ENCODE peak calls at places on chromosomes 5 and 9, in nine cellular contexts. One of them, this sample, is unnamed.
A peak's percentile ranks its signal among the peaks of the same experiment; 100 is the strongest.

GRCh38 chr5:121053055-121053985 is 589.2 kb downstream of the PRR16 start:
- DNase-seq in stomach: no peak
- DNase-seq in PC-9: no peak
- DNase-seq in retinal pigment epithelial cell: no peak
- DNase-seq in psoas muscle: no peak
- DNase-seq in H1: no peak
- DNase-seq in fibroblast of lung: no peak
- DNase-seq in kidney: no peak
- DNase-seq in lower lobe of right lung: no peak
- DNase-seq in this sample: no peak

GRCh38 chr5:59174248-59174844 is 591.5 kb downstream of the RAB3C start:
- DNase-seq in retinal pigment epithelial cell: peak; percentile 52
- DNase-seq in PC-9: peak; percentile 14
- DNase-seq in kidney: no peak
- DNase-seq in psoas muscle: no peak
- DNase-seq in lower lobe of right lung: no peak
- DNase-seq in H1: no peak
- DNase-seq in stomach: no peak
- DNase-seq in fibroblast of lung: peak; percentile 69
- DNase-seq in this sample: no peak

GRCh38 chr5:67066815-67067214 is 129.8 kb downstream of the CD180 start:
- DNase-seq in retinal pigment epithelial cell: no peak
- DNase-seq in PC-9: no peak
- DNase-seq in fibroblast of lung: peak; percentile 34
- DNase-seq in lower lobe of right lung: no peak
- DNase-seq in psoas muscle: no peak
- DNase-seq in H1: no peak
- DNase-seq in kidney: no peak
- DNase-seq in stomach: no peak
- DNase-seq in this sample: no peak

GRCh38 chr9:112380771-112381181 is 868 bp downstream of the HSDL2 start:
- DNase-seq in retinal pigment epithelial cell: no peak
- DNase-seq in H1: no peak
- DNase-seq in psoas muscle: no peak
- DNase-seq in kidney: no peak
- DNase-seq in PC-9: no peak
- DNase-seq in stomach: no peak
- DNase-seq in lower lobe of right lung: no peak
- DNase-seq in fibroblast of lung: peak; percentile 9
- DNase-seq in this sample: no peak

GRCh38 chr5:157998021-157998504 is 139.1 kb upstream of the CLINT1 start:
- DNase-seq in kidney: no peak
- DNase-seq in PC-9: no peak
- DNase-seq in psoas muscle: no peak
- DNase-seq in stomach: no peak
- DNase-seq in fibroblast of lung: peak; percentile 32
- DNase-seq in H1: no peak
- DNase-seq in retinal pigment epithelial cell: no peak
- DNase-seq in lower lobe of right lung: no peak
- DNase-seq in this sample: peak; percentile 61

GRCh38 chr9:111659706-111660105 is 1.7 kb upstream of the GNG10 start:
- DNase-seq in PC-9: no peak
- DNase-seq in lower lobe of right lung: no peak
- DNase-seq in kidney: no peak
- DNase-seq in fibroblast of lung: no peak
- DNase-seq in psoas muscle: no peak
- DNase-seq in retinal pigment epithelial cell: no peak
- DNase-seq in stomach: no peak
- DNase-seq in H1: no peak
- DNase-seq in this sample: no peak

GRCh38 chr5:169176686-169177430 is 124.1 kb downstream of the SLIT3 start:
- DNase-seq in PC-9: no peak
- DNase-seq in stomach: no peak
- DNase-seq in retinal pigment epithelial cell: no peak
- DNase-seq in kidney: no peak
- DNase-seq in lower lobe of right lung: no peak
- DNase-seq in fibroblast of lung: no peak
- DNase-seq in H1: no peak
- DNase-seq in psoas muscle: no peak
- DNase-seq in this sample: no peak

GRCh38 chr5:87650284-87650683 is 237.6 kb upstream of the CCNH start:
- DNase-seq in fibroblast of lung: peak; percentile 72
- DNase-seq in retinal pigment epithelial cell: no peak
- DNase-seq in kidney: no peak
- DNase-seq in psoas muscle: no peak
- DNase-seq in H1: no peak
- DNase-seq in stomach: no peak
- DNase-seq in lower lobe of right lung: no peak
- DNase-seq in PC-9: no peak
- DNase-seq in this sample: no peak

GRCh38 chr5:168291961-168292782 is 727 bp downstream of the WWC1 start:
- DNase-seq in psoas muscle: no peak
- DNase-seq in stomach: no peak
- DNase-seq in lower lobe of right lung: no peak
- DNase-seq in kidney: peak; percentile 81
- DNase-seq in retinal pigment epithelial cell: no peak
- DNase-seq in PC-9: peak; percentile 44
- DNase-seq in fibroblast of lung: no peak
- DNase-seq in H1: peak; percentile 79
- DNase-seq in this sample: no peak

GRCh38 chr9:111301195-111301594 is 28.8 kb downstream of the OR2K2 start:
- DNase-seq in PC-9: no peak
- DNase-seq in lower lobe of right lung: no peak
- DNase-seq in retinal pigment epithelial cell: no peak
- DNase-seq in H1: no peak
- DNase-seq in psoas muscle: no peak
- DNase-seq in fibroblast of lung: peak; percentile 38
- DNase-seq in kidney: no peak
- DNase-seq in stomach: no peak
- DNase-seq in this sample: no peak

GRCh38 chr5:136890431-136891148 is 525.2 kb upstream of the TRPC7 start:
- DNase-seq in H1: no peak
- DNase-seq in stomach: no peak
- DNase-seq in PC-9: no peak
- DNase-seq in retinal pigment epithelial cell: peak; percentile 55
- DNase-seq in psoas muscle: no peak
- DNase-seq in lower lobe of right lung: no peak
- DNase-seq in fibroblast of lung: no peak
- DNase-seq in kidney: no peak
- DNase-seq in this sample: no peak

DNA sequence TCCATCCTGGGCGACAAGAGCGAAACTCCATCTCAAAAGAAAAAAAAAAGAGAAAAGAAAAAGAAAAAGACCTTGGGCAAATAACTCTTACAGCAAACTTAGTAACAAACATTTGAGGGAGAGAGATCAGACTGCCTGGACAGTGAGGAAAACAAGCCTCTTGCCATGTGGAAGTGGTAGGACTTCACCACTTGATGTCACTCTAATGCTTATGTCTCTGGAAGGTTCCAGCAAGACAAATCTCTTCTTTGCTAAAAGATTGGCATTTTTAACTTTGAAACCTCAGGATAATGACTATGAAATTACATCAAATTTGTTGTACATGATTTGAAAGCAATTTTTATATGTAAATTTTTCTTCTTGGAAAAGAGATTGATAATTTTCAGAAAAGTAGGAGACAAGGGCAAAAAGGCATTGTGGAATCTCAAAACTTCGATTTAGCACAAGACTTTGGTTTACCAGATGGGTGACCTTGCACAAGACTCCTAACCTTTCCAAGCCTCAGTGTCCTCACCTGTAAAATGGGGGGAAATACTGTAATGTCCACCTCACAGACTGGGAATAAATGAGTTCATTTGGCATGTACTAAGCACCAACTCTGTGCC is 5.4 kb downstream of the ACTL7B start:
- DNase-seq in kidney: no peak
- DNase-seq in psoas muscle: no peak
- DNase-seq in H1: no peak
- DNase-seq in fibroblast of lung: peak; percentile 23
- DNase-seq in retinal pigment epithelial cell: no peak
- DNase-seq in PC-9: no peak
- DNase-seq in stomach: no peak
- DNase-seq in lower lobe of right lung: no peak
- DNase-seq in this sample: no peak
- TF ChIP-seq CTCF in kidney: no peak
- TF ChIP-seq CTCF in psoas muscle: no peak
- TF ChIP-seq CTCF in H1: no peak
- TF ChIP-seq CTCF in fibroblast of lung: peak; percentile 42
- TF ChIP-seq CTCF in retinal pigment epithelial cell: peak; percentile 38
- TF ChIP-seq CTCF in PC-9: peak; percentile 48
- TF ChIP-seq CTCF in stomach: no peak
- TF ChIP-seq CTCF in lower lobe of right lung: peak; percentile 27
- TF ChIP-seq CTCF in this sample: no peak

GRCh38 chr5:77628840-77629552 is 9.5 kb downstream of the OTP start:
- DNase-seq in fibroblast of lung: no peak
- DNase-seq in lower lobe of right lung: no peak
- DNase-seq in H1: peak; percentile 46
- DNase-seq in kidney: no peak
- DNase-seq in psoas muscle: no peak
- DNase-seq in retinal pigment epithelial cell: no peak
- DNase-seq in PC-9: no peak
- DNase-seq in stomach: no peak
- DNase-seq in this sample: no peak

GRCh38 chr5:77631166-77631582 is 7.3 kb downstream of the OTP start:
- DNase-seq in stomach: no peak
- DNase-seq in H1: no peak
- DNase-seq in lower lobe of right lung: no peak
- DNase-seq in PC-9: no peak
- DNase-seq in retinal pigment epithelial cell: no peak
- DNase-seq in psoas muscle: no peak
- DNase-seq in kidney: no peak
- DNase-seq in fibroblast of lung: no peak
- DNase-seq in this sample: no peak

GRCh38 chr5:77629553-77630245 is 8.8 kb downstream of the OTP start:
- DNase-seq in fibroblast of lung: no peak
- DNase-seq in lower lobe of right lung: no peak
- DNase-seq in retinal pigment epithelial cell: no peak
- DNase-seq in psoas muscle: no peak
- DNase-seq in stomach: no peak
- DNase-seq in kidney: no peak
- DNase-seq in PC-9: peak; percentile 14
- DNase-seq in H1: peak; percentile 81
- DNase-seq in this sample: no peak

GRCh38 chr5:77632526-77633268 is 5.8 kb downstream of the OTP start:
- DNase-seq in retinal pigment epithelial cell: no peak
- DNase-seq in lower lobe of right lung: no peak
- DNase-seq in kidney: no peak
- DNase-seq in psoas muscle: no peak
- DNase-seq in PC-9: no peak
- DNase-seq in fibroblast of lung: no peak
- DNase-seq in H1: peak; percentile 73
- DNase-seq in stomach: no peak
- DNase-seq in this sample: no peak

GRCh38 chr5:77630246-77631165 is 8.0 kb downstream of the OTP start:
- DNase-seq in fibroblast of lung: peak; percentile 15
- DNase-seq in psoas muscle: peak; percentile 38
- DNase-seq in kidney: peak; percentile 82
- DNase-seq in retinal pigment epithelial cell: no peak
- DNase-seq in PC-9: peak; percentile 76
- DNase-seq in stomach: peak; percentile 43
- DNase-seq in H1: peak; percentile 63
- DNase-seq in lower lobe of right lung: peak; percentile 56
- DNase-seq in this sample: peak; percentile 45
- TF ChIP-seq CTCF in fibroblast of lung: no peak
- TF ChIP-seq CTCF in psoas muscle: peak; percentile 25
- TF ChIP-seq CTCF in kidney: no peak
- TF ChIP-seq CTCF in retinal pigment epithelial cell: peak; percentile 14
- TF ChIP-seq CTCF in PC-9: no peak
- TF ChIP-seq CTCF in stomach: no peak
- TF ChIP-seq CTCF in H1: no peak
- TF ChIP-seq CTCF in lower lobe of right lung: no peak
- TF ChIP-seq CTCF in this sample: no peak

GRCh38 chr5:78530342-78531096 is 118.1 kb downstream of the LHFPL2 start:
- DNase-seq in H1: no peak
- DNase-seq in stomach: no peak
- DNase-seq in PC-9: no peak
- DNase-seq in lower lobe of right lung: no peak
- DNase-seq in kidney: no peak
- DNase-seq in psoas muscle: no peak
- DNase-seq in retinal pigment epithelial cell: peak; percentile 71
- DNase-seq in fibroblast of lung: peak; percentile 100
- DNase-seq in this sample: peak; percentile 69

GRCh38 chr5:78536797-78537196 is 111.8 kb downstream of the LHFPL2 start:
- DNase-seq in psoas muscle: no peak
- DNase-seq in PC-9: no peak
- DNase-seq in kidney: no peak
- DNase-seq in stomach: no peak
- DNase-seq in H1: no peak
- DNase-seq in retinal pigment epithelial cell: no peak
- DNase-seq in lower lobe of right lung: no peak
- DNase-seq in fibroblast of lung: no peak
- DNase-seq in this sample: no peak

GRCh38 chr5:78537406-78537805 is 111.2 kb downstream of the LHFPL2 start:
- DNase-seq in fibroblast of lung: no peak
- DNase-seq in lower lobe of right lung: no peak
- DNase-seq in psoas muscle: no peak
- DNase-seq in PC-9: no peak
- DNase-seq in kidney: no peak
- DNase-seq in stomach: no peak
- DNase-seq in H1: no peak
- DNase-seq in retinal pigment epithelial cell: no peak
- DNase-seq in this sample: no peak

GRCh38 chr5:78534148-78535009 is 114.2 kb downstream of the LHFPL2 start:
- DNase-seq in lower lobe of right lung: no peak
- DNase-seq in PC-9: no peak
- DNase-seq in retinal pigment epithelial cell: no peak
- DNase-seq in stomach: no peak
- DNase-seq in H1: no peak
- DNase-seq in fibroblast of lung: peak; percentile 87
- DNase-seq in psoas muscle: peak; percentile 44
- DNase-seq in kidney: peak; percentile 85
- DNase-seq in this sample: peak; percentile 89

DNA sequence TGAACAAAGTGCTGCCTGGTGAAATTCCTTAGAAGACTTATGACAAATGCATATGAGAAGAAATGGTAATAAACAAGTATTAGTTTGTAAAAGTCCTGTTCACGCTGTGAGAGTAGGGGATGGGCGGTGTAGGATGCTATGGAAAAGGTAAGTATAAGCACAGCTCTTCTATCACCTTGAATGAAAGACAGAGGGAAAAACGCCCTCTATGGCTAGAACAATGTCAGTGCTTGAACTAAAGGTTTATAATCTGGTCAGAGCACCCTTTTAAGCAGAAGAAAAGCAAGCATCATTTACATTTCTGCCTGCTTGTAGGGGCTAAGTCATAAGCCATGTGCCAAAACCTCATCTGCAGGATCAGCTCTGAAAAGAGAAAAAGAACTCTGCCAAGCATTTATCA is 115.2 kb downstream of the LHFPL2 start:
- DNase-seq in PC-9: no peak
- DNase-seq in fibroblast of lung: no peak
- DNase-seq in psoas muscle: no peak
- DNase-seq in lower lobe of right lung: no peak
- DNase-seq in kidney: no peak
- DNase-seq in stomach: no peak
- DNase-seq in retinal pigment epithelial cell: no peak
- DNase-seq in H1: no peak
- DNase-seq in this sample: no peak
- TF ChIP-seq CTCF in PC-9: peak; percentile 62
- TF ChIP-seq CTCF in fibroblast of lung: peak; percentile 41
- TF ChIP-seq CTCF in psoas muscle: peak; percentile 11
- TF ChIP-seq CTCF in lower lobe of right lung: peak; percentile 23
- TF ChIP-seq CTCF in kidney: peak; percentile 8
- TF ChIP-seq CTCF in stomach: no peak
- TF ChIP-seq CTCF in retinal pigment epithelial cell: peak; percentile 66
- TF ChIP-seq CTCF in H1: peak; percentile 45
- TF ChIP-seq CTCF in this sample: peak; percentile 31

GRCh38 chr5:143106175-143106574 is 297.3 kb downstream of the NR3C1 start:
- DNase-seq in retinal pigment epithelial cell: no peak
- DNase-seq in H1: no peak
- DNase-seq in PC-9: peak; percentile 20
- DNase-seq in lower lobe of right lung: no peak
- DNase-seq in kidney: no peak
- DNase-seq in stomach: peak; percentile 39
- DNase-seq in psoas muscle: peak; percentile 13
- DNase-seq in fibroblast of lung: peak; percentile 64
- DNase-seq in this sample: no peak
- TF ChIP-seq CTCF in retinal pigment epithelial cell: peak; percentile 42
- TF ChIP-seq CTCF in H1: peak; percentile 33
- TF ChIP-seq CTCF in PC-9: peak; percentile 20
- TF ChIP-seq CTCF in lower lobe of right lung: peak; percentile 33
- TF ChIP-seq CTCF in kidney: peak; percentile 20
- TF ChIP-seq CTCF in stomach: no peak
- TF ChIP-seq CTCF in psoas muscle: peak; percentile 23
- TF ChIP-seq CTCF in fibroblast of lung: peak; percentile 37
- TF ChIP-seq CTCF in this sample: no peak

This sample was measured in CD14-positive monocyte.